ENCODE peak calls at places on chromosomes 4 and X, in five cellular contexts. M is astrocyte of the spinal cord; E is cardiac muscle cell; U is stimulated activated CD4-positive, alpha-beta T cell treated with anti-CD3 and anti-CD28 coated beads, Interleukin-4, amount 100 ng/mL, for 4 hours; K is PC-3. F is an unnamed sample.

GRCh38 chr4:5976431-5976830 is 41.8 kb downstream of the C4orf50 start:
- DNase-seq in U (no peak), E (no peak), K (no peak), M (no peak), F (no peak)

GRCh38 chrX:9562851-9563250 is 98.0 kb downstream of the TBL1X start:
- DNase-seq in E (peak; percentile 89), M (peak; percentile 91), K (peak; percentile 56), U (no peak), F (peak; percentile 90)

GRCh38 chr4:84497220-84497834 is 1.8 kb downstream of the NKX6-1 start:
- DNase-seq in K (no peak), U (no peak), E (no peak), M (peak; percentile 55), F (no peak)

GRCh38 chr4:7248857-7249256 is 56.5 kb downstream of the SORCS2 start:
- DNase-seq in E (no peak), M (no peak), U (no peak), K (no peak), F (no peak)

GRCh38 chr4:149280886-149281285 is 534.8 kb downstream of the IQCM start:
- DNase-seq in E (no peak), U (no peak), M (peak; percentile 15), K (no peak), F (no peak)

GRCh38 chr4:27048350-27049100 is 187.9 kb downstream of the STIM2 start:
- DNase-seq in E (peak; percentile 36), U (no peak), M (peak; percentile 49), K (peak; percentile 57), F (peak; percentile 44)

GRCh38 chr4:78288327-78288726 is 231.2 kb downstream of the FRAS1 start:
- DNase-seq in U (no peak), K (no peak), M (no peak), E (peak; percentile 56), F (no peak)

GRCh38 chr4:56112377-56112776 is 163.6 kb downstream of the CEP135 start:
- DNase-seq in K (no peak), M (no peak), U (no peak), E (no peak), F (no peak)

GRCh38 chr4:6769138-6769983 is 13.2 kb upstream of the KIAA0232 start:
- DNase-seq in M (no peak), E (no peak), K (no peak), U (no peak), F (no peak)

GRCh38 chr4:141132689-141133145 is 552 bp downstream of the RNF150 start:
- DNase-seq in K (no peak), U (no peak), M (peak; percentile 36), E (peak; percentile 26), F (no peak)

GRCh38 chrX:145552643-145553042 is 265.0 kb upstream of the SLITRK2 start:
- DNase-seq in U (no peak), K (peak; percentile 16), E (no peak), M (peak; percentile 4), F (no peak)

GRCh38 chrX:31572396-31572795 is 500.6 kb upstream of the FTHL17 start:
- DNase-seq in M (no peak), U (no peak), E (no peak), K (no peak), F (no peak)

GRCh38 chrX:107628662-107629532 is 587 bp downstream of the PRPS1 start:
- DNase-seq in U (peak; percentile 36), M (peak; percentile 27), K (peak; percentile 60), E (peak; percentile 30), F (peak; percentile 20)

GRCh38 chr4:88985088-88985779 is 71.8 kb downstream of the FAM13A start:
- DNase-seq in E (peak; percentile 92), K (no peak), U (no peak), M (peak; percentile 58), F (no peak)

GRCh38 chr4:52889778-52890400 is 27.8 kb downstream of the RASL11B start:
- DNase-seq in M (no peak), E (no peak), U (no peak), K (peak; percentile 22), F (no peak)

GRCh38 chr4:87153078-87153477 is 67.3 kb downstream of the KLHL8 start:
- DNase-seq in U (no peak), M (no peak), E (no peak), K (no peak), F (no peak)

GRCh38 chr4:16045687-16046086 is 38.1 kb downstream of the PROM1 start:
- DNase-seq in K (peak; percentile 49), E (no peak), U (no peak), M (no peak), F (no peak)

GRCh38 chr4:116866116-116866515 is 219.3 kb downstream of the TRAM1L1 start:
- DNase-seq in K (no peak), E (no peak), U (no peak), M (peak; percentile 28), F (no peak)

GRCh38 chr4:37601527-37601926 is 84.6 kb downstream of the RELL1 start:
- DNase-seq in U (no peak), M (peak; percentile 46), E (peak; percentile 99), K (peak; percentile 64), F (peak; percentile 46)

GRCh38 chr4:2914220-2915126 is 48.7 kb downstream of the NOP14 start:
- DNase-seq in E (no peak), M (no peak), K (no peak), U (no peak), F (no peak)

GRCh38 chr4:150578745-150579470 is 3.0 kb upstream of the MAB21L2 start:
- DNase-seq in M (no peak), U (no peak), E (peak; percentile 41), K (no peak), F (no peak)

F was measured in RCC 7860.